ENCODE peak calls at places on chromosomes 2 and 18, in six cellular contexts. D, P, S, T, Y and J are unnamed samples.

GRCh38 chr2:227508001-227508400 is 36.0 kb downstream of the AGFG1 start:
- DNase-seq in T (no peak), S (no peak), D (no peak), Y (no peak), P (no peak), J (no peak)

GRCh38 chr2:197711576-197711975 is 6.4 kb downstream of the MARS2 start:
- DNase-seq in D (no peak), P (no peak), T (no peak), Y (no peak), S (no peak), J (no peak)

GRCh38 chr2:95023222-95023597 is 2.3 kb upstream of the MAL start:
- DNase-seq in Y (peak; percentile 72), T (no peak), D (peak; percentile 71), P (no peak), S (no peak), J (peak; percentile 47)

GRCh38 chr2:239610457-239611221 is 209.8 kb upstream of the HDAC4 start:
- DNase-seq in Y (no peak), D (no peak), P (no peak), S (no peak), T (no peak), J (no peak)

GRCh38 chr2:64062840-64063239 is 43.6 kb upstream of the VPS54 start:
- DNase-seq in D (no peak), S (no peak), P (no peak), T (no peak), Y (no peak), J (peak; percentile 57)

GRCh38 chr2:29848566-29849310 is 72.6 kb downstream of the ALK start:
- DNase-seq in T (no peak), P (no peak), S (no peak), D (no peak), Y (no peak), J (no peak)

GRCh38 chr18:12287684-12288405 is 20.2 kb upstream of the TUBB6 start:
- DNase-seq in S (no peak), P (no peak), T (no peak), Y (no peak), D (no peak), J (no peak)

GRCh38 chr18:70271742-70272141 is 17.1 kb upstream of the SOCS6 start:
- DNase-seq in T (no peak), D (no peak), P (no peak), Y (no peak), S (no peak), J (no peak)

GRCh38 chr18:13500891-13501887 is 225.2 kb downstream of the FAM210A start:
- DNase-seq in D (no peak), P (peak; percentile 27), Y (no peak), S (no peak), T (peak; percentile 61), J (peak; percentile 44)

GRCh38 chr2:102749938-102750337 is 11.9 kb upstream of the TMEM182 start:
- DNase-seq in D (no peak), Y (no peak), P (no peak), S (no peak), T (no peak), J (no peak)